ENCODE peak calls at places on chromosome 14, in four cellular contexts. W is right lobe of liver; K is CD8-positive, alpha-beta memory T cell; N is ascending aorta. H is an unnamed sample.

GRCh38 chr14:70186826-70187483 is 1.8 kb downstream of the SLC8A3 start:
- DNase-seq in W (no peak), K (no peak), N (no peak), H (no peak)

GRCh38 chr14:104797112-104798044 is 1.8 kb upstream of the AKT1 start:
- DNase-seq in W (no peak), N (no peak), K (no peak), H (no peak)

GRCh38 chr14:95275507-95275906 is 44.2 kb downstream of the CLMN start:
- DNase-seq in W (no peak), N (no peak), K (no peak), H (no peak)

GRCh38 chr14:35929171-35929570 is 103.0 kb downstream of the BRMS1L start:
- DNase-seq in N (no peak), W (no peak), K (no peak), H (no peak)

GRCh38 chr14:93959239-93960107 is 16.9 kb downstream of the ASB2 start:
- DNase-seq in W (no peak), N (peak), K (peak), H (peak)

GRCh38 chr14:86574026-86574777 is 1044.3 kb downstream of the FLRT2 start:
- DNase-seq in N (no peak), W (no peak), K (no peak), H (no peak)

GRCh38 chr14:106037380-106037779 is 511.0 kb downstream of the TMEM121 start:
- DNase-seq in W (no peak), N (no peak), K (no peak), H (no peak)

GRCh38 chr14:29709490-29709889 is 218.2 kb downstream of the PRKD1 start:
- DNase-seq in W (no peak), N (no peak), K (no peak), H (no peak)

GRCh38 chr14:56657604-56658003 is 78.0 kb downstream of the TMEM260 start:
- DNase-seq in K (no peak), N (no peak), W (no peak), H (no peak)

GRCh38 chr14:29271669-29272068 is 505.1 kb downstream of the FOXG1 start:
- DNase-seq in K (no peak), W (no peak), N (no peak), H (no peak)

GRCh38 chr14:33959692-33960151 is 8.8 kb upstream of the EGLN3 start:
- DNase-seq in K (no peak), N (no peak), W (no peak), H (no peak)

GRCh38 chr14:65356327-65356836 is 56.1 kb upstream of the FUT8 start:
- DNase-seq in W (no peak), K (no peak), N (no peak), H (no peak)

GRCh38 chr14:68666899-68667298 is 126.0 kb downstream of the ZFP36L1 start:
- DNase-seq in W (peak), N (no peak), K (no peak), H (no peak)

GRCh38 chr14:68668028-68668427 is 124.8 kb downstream of the ZFP36L1 start:
- DNase-seq in K (no peak), N (no peak), W (peak), H (no peak)

GRCh38 chr14:68666206-68666730 is 126.6 kb downstream of the ZFP36L1 start:
- DNase-seq in W (peak), K (no peak), N (no peak), H (peak)

GRCh38 chr14:68668531-68668930 is 124.3 kb downstream of the ZFP36L1 start:
- DNase-seq in N (no peak), W (peak), K (no peak), H (no peak)

GRCh38 chr14:68667313-68667791 is 125.5 kb downstream of the ZFP36L1 start:
- DNase-seq in N (no peak), W (no peak), K (no peak), H (no peak)
- H3K27ac ChIP-seq in N (peak), W (peak), K (no peak), H (no peak)

GRCh38 chr14:67541448-67542387 is 8.6 kb downstream of the PLEKHH1 start:
- DNase-seq in K (no peak), W (no peak), N (no peak), H (no peak)
- H3K27ac ChIP-seq in K (no peak), W (no peak), N (no peak), H (no peak)

DNA sequence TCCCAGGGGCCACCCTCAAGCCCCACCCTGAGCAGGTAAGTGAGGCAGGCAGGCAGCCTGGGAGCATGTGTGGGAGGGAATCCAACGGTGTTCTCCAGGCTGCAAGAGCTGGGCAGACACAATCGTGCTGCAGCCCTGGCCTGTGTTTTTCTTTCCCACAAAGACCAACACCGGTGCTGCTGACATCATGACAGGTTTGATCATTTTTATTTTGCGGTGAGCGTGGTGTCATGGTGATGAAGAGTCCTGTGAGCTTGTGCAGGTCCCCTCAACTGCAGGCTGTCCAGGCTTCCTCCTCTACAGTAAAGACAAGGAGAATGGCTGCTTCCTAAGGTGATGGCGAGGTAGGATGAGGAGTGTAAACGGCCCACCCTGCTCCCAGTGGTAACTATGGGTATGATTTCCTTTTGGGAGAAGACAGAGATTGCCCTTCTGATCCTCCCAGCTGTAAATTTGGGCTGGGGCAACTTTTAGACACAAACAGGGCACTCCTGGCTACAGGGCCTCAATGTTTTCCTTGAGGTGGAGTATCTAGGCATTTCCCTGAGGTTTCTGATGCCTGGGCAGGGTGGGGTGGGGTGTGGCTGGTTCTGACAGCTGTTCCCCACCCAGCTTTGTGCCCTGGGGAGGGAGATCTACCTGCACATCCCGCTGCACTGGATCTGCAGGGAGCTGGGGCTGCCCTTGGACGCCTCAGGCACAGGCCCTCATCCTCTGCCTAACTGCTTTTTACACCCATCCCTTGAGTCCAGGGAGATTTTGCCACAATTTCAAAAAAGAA is 109.1 kb downstream of the VCPKMT start:
- DNase-seq in W (no peak), N (no peak), K (no peak), H (no peak)
- H3K27ac ChIP-seq in W (no peak), N (no peak), K (no peak), H (no peak)

GRCh38 chr14:50453869-50454268 is 57.2 kb upstream of the CDKL1 start:
- DNase-seq in W (no peak), K (no peak), N (no peak), H (no peak)

GRCh38 chr14:50447491-50447890 is 50.8 kb upstream of the CDKL1 start:
- DNase-seq in W (no peak), N (no peak), K (no peak), H (no peak)

GRCh38 chr14:50451854-50452253 is 55.2 kb upstream of the CDKL1 start:
- DNase-seq in N (no peak), W (no peak), K (no peak), H (no peak)

GRCh38 chr14:50452285-50452684 is 55.6 kb upstream of the CDKL1 start:
- DNase-seq in N (no peak), W (no peak), K (no peak), H (no peak)

GRCh38 chr14:50452979-50453705 is 56.5 kb upstream of the CDKL1 start:
- DNase-seq in W (no peak), N (no peak), K (no peak), H (no peak)
- H3K27ac ChIP-seq in W (no peak), N (no peak), K (no peak), H (no peak)

GRCh38 chr14:55301722-55302121 is 30.5 kb downstream of the FBXO34 start:
- DNase-seq in W (no peak), N (no peak), K (no peak), H (no peak)

GRCh38 chr14:55302770-55303472 is 31.7 kb downstream of the FBXO34 start:
- DNase-seq in N (no peak), W (no peak), K (no peak), H (no peak)

GRCh38 chr14:55306938-55307589 is 35.8 kb downstream of the FBXO34 start:
- DNase-seq in N (no peak), K (no peak), W (no peak), H (no peak)

GRCh38 chr14:55302367-55302766 is 31.1 kb downstream of the FBXO34 start:
- DNase-seq in K (no peak), W (no peak), N (no peak), H (no peak)

GRCh38 chr14:55303646-55304277 is 32.5 kb downstream of the FBXO34 start:
- DNase-seq in K (no peak), W (no peak), N (no peak), H (no peak)
- H3K27ac ChIP-seq in K (no peak), W (no peak), N (no peak), H (peak)

GRCh38 chr14:68176687-68177086 is 357.1 kb downstream of the RAD51B start:
- DNase-seq in N (no peak), K (no peak), W (no peak), H (no peak)

GRCh38 chr14:68172664-68173063 is 353.1 kb downstream of the RAD51B start:
- DNase-seq in K (no peak), N (no peak), W (no peak), H (no peak)

GRCh38 chr14:68174446-68174845 is 354.9 kb downstream of the RAD51B start:
- DNase-seq in W (no peak), N (no peak), K (no peak), H (no peak)

GRCh38 chr14:68172216-68172615 is 352.6 kb downstream of the RAD51B start:
- DNase-seq in K (no peak), W (no peak), N (no peak), H (no peak)

GRCh38 chr14:68173227-68173972 is 353.8 kb downstream of the RAD51B start:
- DNase-seq in K (no peak), N (no peak), W (no peak), H (no peak)
- H3K27ac ChIP-seq in K (no peak), N (no peak), W (peak), H (no peak)

GRCh38 chr14:85566603-85567002 is 36.7 kb downstream of the FLRT2 start:
- DNase-seq in N (no peak), K (no peak), W (no peak), H (no peak)
- H3K27ac ChIP-seq in N (no peak), K (no peak), W (no peak), H (no peak)